ENCODE peak calls at places on chromosomes 11 and 22, in seven cellular contexts. J, T, D, W, B, A and M are unnamed samples.

GRCh38 chr22:22897036-22897435 is 9.4 kb downstream of the IGLL5 start:
- DNase-seq in J (no peak), T (no peak), D (no peak), W (no peak), B (no peak), A (no peak), M (peak; percentile 11)

GRCh38 chr11:1896895-1897294 is 5.2 kb upstream of the PRR33 start:
- DNase-seq in J (no peak), T (no peak), D (no peak), W (no peak), B (no peak), A (no peak), M (no peak)

GRCh38 chr22:28911279-28911640 is 27.9 kb downstream of the ZNRF3 start:
- DNase-seq in J (no peak), T (no peak), D (no peak), W (no peak), B (no peak), A (peak; percentile 55), M (no peak)

GRCh38 chr11:117882539-117882938 is 6.1 kb upstream of the FXYD6 start:
- DNase-seq in J (no peak), T (no peak), D (no peak), W (no peak), B (no peak), A (no peak), M (no peak)

GRCh38 chr11:62005231-62005661 is 37.8 kb upstream of the FTH1 start:
- DNase-seq in J (peak; percentile 39), T (peak; percentile 37), D (no peak), W (no peak), B (no peak), A (no peak), M (peak; percentile 25)

GRCh38 chr11:96230686-96231085 is 112.3 kb downstream of the MAML2 start:
- DNase-seq in J (no peak), T (no peak), D (no peak), W (no peak), B (peak; percentile 89), A (no peak), M (no peak)

GRCh38 chr22:34414467-34415440 is 494.5 kb upstream of the LARGE1 start:
- DNase-seq in J (peak; percentile 1), T (no peak), D (no peak), W (no peak), B (peak; percentile 88), A (peak; percentile 33), M (no peak)

GRCh38 chr11:104098555-104098954 is 62.1 kb downstream of the DDI1 start:
- DNase-seq in J (no peak), T (no peak), D (peak; percentile 22), W (no peak), B (no peak), A (no peak), M (no peak)

GRCh38 chr11:26365284-26365683 is 33.4 kb downstream of the ANO3 start:
- DNase-seq in J (no peak), T (no peak), D (no peak), W (no peak), B (no peak), A (no peak), M (no peak)

GRCh38 chr22:29824677-29825076 is 13.4 kb downstream of the ASCC2 start:
- DNase-seq in J (no peak), T (no peak), D (no peak), W (no peak), B (no peak), A (peak; percentile 80), M (no peak)

GRCh38 chr11:117097567-117098268 is 510 bp downstream of the SIK3 start:
- DNase-seq in J (no peak), T (no peak), D (no peak), W (no peak), B (peak; percentile 61), A (peak; percentile 42), M (no peak)

GRCh38 chr11:131373326-131373725 is 2.9 kb downstream of the NTM start:
- DNase-seq in J (no peak), T (no peak), D (no peak), W (no peak), B (no peak), A (no peak), M (no peak)

GRCh38 chr11:131370090-131370751 is at the start of gene NTM:
- DNase-seq in J (peak; percentile 8), T (peak; percentile 48), D (peak; percentile 22), W (no peak), B (no peak), A (peak; percentile 69), M (no peak)

GRCh38 chr11:131370901-131371790 is 731 bp downstream of the NTM start:
- DNase-seq in J (no peak), T (no peak), D (no peak), W (no peak), B (no peak), A (no peak), M (no peak)

GRCh38 chr11:131372243-131372930 is 2.0 kb downstream of the NTM start:
- DNase-seq in J (no peak), T (no peak), D (no peak), W (no peak), B (no peak), A (no peak), M (no peak)

DNA sequence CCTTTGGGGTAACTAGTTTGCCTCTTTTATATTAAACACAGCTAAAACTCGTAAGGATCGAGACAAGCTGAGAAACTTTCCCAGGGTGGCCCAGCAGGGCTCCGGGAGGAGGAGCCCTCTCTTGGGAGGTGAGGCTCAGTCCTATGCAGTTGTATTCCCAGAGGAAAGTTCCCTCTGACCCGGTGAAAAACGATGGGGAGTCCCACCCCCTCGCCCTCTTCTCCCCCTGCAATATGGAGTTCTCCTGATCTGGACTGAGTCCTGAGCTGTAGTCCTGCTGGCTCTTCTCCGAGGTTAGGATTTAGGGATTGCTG is 1.3 kb downstream of the NTM start:
- DNase-seq in J (no peak), T (no peak), D (no peak), W (no peak), B (no peak), A (no peak), M (no peak)
- H3K4me3 ChIP-seq in J (no peak overlapping the region), T (no peak overlapping the region), D (peak overlapping the region; percentile 31), W (no peak overlapping the region), B (no peak overlapping the region), A (no peak overlapping the region), M (peak overlapping the region; percentile 23)

DNA sequence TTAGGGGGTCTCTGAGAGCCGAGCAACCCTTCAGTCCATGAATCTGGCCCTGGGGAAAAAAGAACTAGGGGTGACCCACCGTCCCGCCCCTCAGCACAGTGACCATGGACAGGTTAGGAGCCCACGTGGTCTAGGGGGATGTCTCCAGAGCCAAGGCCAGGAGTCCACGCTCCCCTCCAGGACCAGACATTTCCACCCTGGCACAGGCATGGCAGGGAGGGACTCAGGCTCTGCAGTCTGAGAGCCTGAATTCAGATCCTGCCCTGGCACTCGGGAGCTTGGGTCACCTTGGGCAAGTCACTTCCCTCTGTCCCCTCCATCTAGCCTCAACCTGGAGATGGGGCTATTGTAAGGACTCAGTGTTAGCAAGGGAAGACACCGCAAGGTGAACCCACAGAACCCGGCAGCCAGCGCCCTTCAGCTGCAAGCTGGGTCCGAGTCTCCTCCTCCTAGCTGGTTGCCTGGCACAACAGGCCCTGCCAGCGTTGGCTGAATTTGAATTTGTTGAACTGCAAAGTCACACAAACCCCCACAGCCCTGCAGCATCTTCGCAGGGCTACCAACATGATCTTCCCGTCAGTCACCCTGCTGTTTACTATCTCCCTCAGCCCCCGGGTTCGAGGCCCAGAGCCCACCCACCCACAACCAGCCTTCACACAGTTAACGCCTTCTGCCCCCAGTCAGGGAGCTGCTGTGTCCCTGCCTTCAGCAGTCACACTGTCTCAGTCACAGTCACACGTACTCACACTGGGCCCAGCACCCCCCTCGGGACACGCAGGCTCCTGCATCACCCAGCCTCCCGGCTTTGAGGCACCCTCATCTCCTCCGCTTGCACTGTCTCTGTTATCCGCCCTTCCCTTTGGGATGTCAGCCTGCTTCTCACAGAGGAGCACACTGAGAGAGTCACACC is 603 bp upstream of the PDGFB start:
- DNase-seq in J (no peak), T (no peak), D (no peak), W (no peak), B (no peak), A (no peak), M (no peak)
- H3K4me3 ChIP-seq in J (no peak overlapping the region), T (no peak overlapping the region), D (no peak overlapping the region), W (no peak overlapping the region), B (no peak overlapping the region), A (peak overlapping the region; percentile 52), M (no peak overlapping the region)

GRCh38 chr22:50222508-50222907 is 21.7 kb downstream of the SELENOO start:
- DNase-seq in J (no peak), T (no peak), D (no peak), W (no peak), B (no peak), A (no peak), M (no peak)
- H3K4me3 ChIP-seq in J (no peak overlapping the region), T (no peak overlapping the region), D (no peak overlapping the region), W (no peak overlapping the region), B (no peak overlapping the region), A (no peak overlapping the region), M (no peak overlapping the region)

GRCh38 chr11:102292951-102293350 is 24.3 kb upstream of the BIRC3 start:
- DNase-seq in J (no peak), T (no peak), D (no peak), W (no peak), B (no peak), A (no peak), M (no peak)
- H3K4me3 ChIP-seq in J (no peak overlapping the region), T (no peak overlapping the region), D (no peak overlapping the region), W (no peak overlapping the region), B (no peak overlapping the region), A (no peak overlapping the region), M (no peak overlapping the region)

DNA sequence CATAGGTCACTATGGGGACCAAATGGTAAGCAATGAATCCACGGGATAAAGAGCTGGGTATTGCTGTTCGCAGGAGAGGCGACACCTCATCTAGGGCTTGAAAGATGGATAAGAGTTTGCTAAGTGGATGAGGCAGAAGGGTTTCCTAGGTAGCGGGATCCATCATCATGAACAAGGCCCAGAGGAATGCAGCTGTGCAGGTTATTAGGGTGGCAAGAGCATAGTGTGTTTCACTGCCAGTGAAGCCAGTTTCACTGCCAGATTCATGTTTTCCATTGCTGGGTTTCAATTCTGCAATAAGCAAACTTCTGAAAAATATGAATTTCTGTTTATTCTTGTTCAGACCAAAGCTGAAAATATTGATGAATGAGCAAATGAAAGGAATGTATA is 27.2 kb downstream of the WEE1 start:
- DNase-seq in J (no peak), T (no peak), D (no peak), W (no peak), B (no peak), A (no peak), M (no peak)
- H3K4me3 ChIP-seq in J (no peak overlapping the region), T (no peak overlapping the region), D (no peak overlapping the region), W (no peak overlapping the region), B (peak overlapping the region; percentile 60), A (no peak overlapping the region), M (no peak overlapping the region)

GRCh38 chr11:124672531-124673215 is 866 bp downstream of the SIAE start:
- DNase-seq in J (no peak), T (no peak), D (no peak), W (no peak), B (no peak), A (no peak), M (no peak)
- H3K4me3 ChIP-seq in J (peak overlapping the region; percentile 76), T (peak overlapping the region; percentile 80), D (peak overlapping the region; percentile 73), W (peak overlapping the region; percentile 74), B (no peak overlapping the region), A (peak overlapping the region; percentile 74), M (peak overlapping the region; percentile 75)